ENCODE peak calls at places on chromosomes 2 and 18, in seven cellular contexts. K is fibroblast of lung, R is Peyer's patch, G is prostate gland, U is psoas muscle, C is testis, Z is OCI-LY7. X is an unnamed sample.

GRCh38 chr18:63336366-63337099 is 17.0 kb upstream of the BCL2 start:
- DNase-seq in G (no peak), C (no peak), K (peak; percentile 96), Z (no peak), U (no peak), R (no peak), X (no peak)

GRCh38 chr2:28137221-28137620 is 246.7 kb downstream of the BABAM2 start:
- DNase-seq in G (peak; percentile 80), Z (no peak), C (peak; percentile 74), K (peak; percentile 86), U (no peak), R (no peak), X (no peak)

GRCh38 chr18:22817844-22818243 is 115.3 kb upstream of the RBBP8 start:
- DNase-seq in R (no peak), U (no peak), Z (no peak), G (no peak), C (no peak), K (no peak), X (no peak)

GRCh38 chr2:101112772-101113157 is 38.4 kb downstream of the TBC1D8 start:
- DNase-seq in G (no peak), U (no peak), K (no peak), R (no peak), Z (no peak), C (no peak), X (no peak)

GRCh38 chr18:39414009-39414700 is 1848.6 kb upstream of the CELF4 start:
- DNase-seq in C (no peak), G (no peak), U (no peak), R (no peak), Z (no peak), K (peak; percentile 45), X (no peak)

GRCh38 chr2:100104718-100105677 is 37.4 kb downstream of the AFF3 start:
- DNase-seq in C (peak; percentile 32), K (peak; percentile 13), G (no peak), U (no peak), R (no peak), Z (peak; percentile 20), X (no peak)

GRCh38 chr18:49859725-49860124 is 46.4 kb upstream of the ACAA2 start:
- DNase-seq in G (no peak), U (no peak), C (no peak), K (no peak), Z (no peak), R (no peak), X (no peak)

GRCh38 chr2:114405486-114406250 is 36.8 kb upstream of the DPP10 start:
- DNase-seq in R (no peak), C (no peak), U (peak; percentile 49), G (no peak), Z (no peak), K (no peak), X (no peak)

GRCh38 chr2:33272001-33272400 is 204.4 kb upstream of the RASGRP3 start:
- DNase-seq in R (no peak), K (peak; percentile 28), C (no peak), U (no peak), Z (peak; percentile 89), G (no peak), X (no peak)

GRCh38 chr18:73509460-73509859 is 638.2 kb downstream of the FBXO15 start:
- DNase-seq in R (no peak), G (no peak), K (peak; percentile 9), U (no peak), Z (no peak), C (no peak), X (no peak)

GRCh38 chr18:79366177-79367094 is 29.3 kb upstream of the NFATC1 start:
- DNase-seq in Z (no peak), K (peak; percentile 92), G (no peak), U (no peak), R (no peak), C (no peak), X (no peak)

GRCh38 chr2:17821080-17821479 is 4.8 kb downstream of the MSGN1 start:
- DNase-seq in K (no peak), C (no peak), Z (no peak), R (no peak), G (no peak), U (no peak), X (no peak)

GRCh38 chr2:64730551-64731305 is 77.0 kb upstream of the SERTAD2 start:
- DNase-seq in R (peak; percentile 55), C (peak; percentile 88), G (peak; percentile 71), K (peak; percentile 88), Z (peak; percentile 54), U (peak; percentile 51), X (peak; percentile 88)

GRCh38 chr2:23009545-23010149 is 375.3 kb upstream of the KLHL29 start:
- DNase-seq in K (peak; percentile 9), R (no peak), Z (no peak), U (peak; percentile 61), C (peak; percentile 77), G (peak; percentile 10), X (no peak)

GRCh38 chr2:63863707-63864106 is 22.0 kb downstream of the UGP2 start:
- DNase-seq in K (no peak), C (no peak), R (no peak), G (no peak), Z (no peak), U (no peak), X (no peak)

DNA sequence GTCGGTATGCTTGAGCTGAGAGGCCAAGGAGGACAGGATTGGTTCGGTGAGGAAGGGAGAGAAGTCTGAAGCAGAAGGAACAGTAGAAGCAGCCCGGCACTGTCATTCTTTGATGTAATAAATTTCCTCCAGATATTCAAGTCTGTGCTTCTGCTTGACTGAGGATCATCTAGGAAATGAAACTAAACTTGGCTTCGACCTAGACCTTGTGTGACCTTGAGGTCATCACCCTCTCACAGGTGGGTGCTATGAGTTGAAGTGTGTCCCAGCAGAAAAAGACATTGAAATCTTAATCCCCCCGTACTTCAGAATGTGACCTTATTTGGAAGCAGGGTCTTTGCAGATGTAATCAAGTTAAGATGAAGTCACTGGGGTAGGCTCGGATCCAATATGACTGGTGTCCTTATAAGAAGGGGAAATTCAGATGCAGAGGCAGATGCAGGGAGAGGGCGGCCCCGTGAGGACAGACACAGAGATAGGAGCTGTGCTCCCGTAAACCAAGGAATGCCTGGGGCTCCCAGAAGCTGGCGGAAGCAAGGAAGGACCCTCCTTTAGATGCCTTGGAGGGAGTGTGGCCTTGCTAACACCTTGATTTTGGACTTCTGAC is 49.0 kb downstream of the PRKCE start:
- DNase-seq in R (no peak), Z (peak; percentile 42), K (no peak), C (peak; percentile 46), G (no peak), U (no peak), X (no peak)
- TF ChIP-seq CTCF in R (no peak), Z (no peak), K (no peak), C (no peak), G (no peak), U (no peak), X (no peak)

GRCh38 chr18:10406172-10406663 is 48.2 kb upstream of the APCDD1 start:
- DNase-seq in G (no peak), U (no peak), K (no peak), C (no peak), Z (no peak), R (no peak), X (no peak)
- H3K4me3 ChIP-seq in G (no peak overlapping the region), U (no peak overlapping the region), K (no peak overlapping the region), C (no peak overlapping the region), Z (no peak overlapping the region), R (no peak overlapping the region), X (no peak overlapping the region)

DNA sequence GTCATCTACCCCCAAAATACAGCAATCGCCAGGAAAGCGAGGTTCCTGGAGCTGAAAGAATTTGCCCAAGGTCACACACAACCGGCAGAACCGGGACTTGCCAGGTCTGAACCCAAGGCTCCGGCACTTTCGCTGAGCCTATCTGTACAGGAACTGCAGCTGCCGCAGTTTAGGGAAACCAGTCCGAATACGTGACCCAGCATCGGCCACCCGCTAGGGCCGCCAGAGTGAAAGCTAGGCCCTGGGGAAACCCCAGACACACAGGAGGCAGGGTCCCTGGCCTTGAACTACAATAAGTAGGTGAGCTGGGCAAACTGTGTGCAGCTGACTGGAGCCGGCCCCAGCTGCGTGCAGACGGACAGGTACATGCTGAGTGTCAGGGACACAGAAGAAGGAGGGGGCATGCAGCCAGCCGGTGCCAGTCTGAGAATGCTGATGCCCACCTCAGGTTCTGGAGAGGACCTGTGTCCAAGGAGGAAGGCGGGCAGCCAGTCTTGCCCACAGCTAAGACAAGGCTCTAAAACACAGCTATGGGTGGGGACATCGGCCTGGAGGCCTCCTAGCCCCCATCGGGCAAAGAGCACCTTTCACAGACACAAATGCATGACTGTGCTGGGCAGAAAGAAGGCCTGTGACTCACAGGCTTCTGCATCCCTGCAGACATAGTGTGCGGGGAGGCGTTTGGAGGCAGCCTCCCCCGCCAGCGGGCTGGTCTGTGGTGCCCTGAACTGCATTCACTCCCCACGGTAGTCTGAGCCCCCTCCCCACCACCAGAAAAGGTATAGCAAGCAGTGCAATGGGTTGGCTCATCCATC is 107.5 kb upstream of the ID2 start:
- DNase-seq in Z (peak; percentile 96), U (no peak), C (no peak), G (no peak), R (no peak), K (no peak), X (no peak)
- H3K4me1 ChIP-seq in Z (peaks cover 95% of the 10 kb centered on the region), U (no peaks in the 10 kb centered on the region), C (peaks cover 5% of the 10 kb centered on the region), G (peaks cover 8% of the 10 kb centered on the region), R (peaks cover 21% of the 10 kb centered on the region), K (no peaks in the 10 kb centered on the region), X (no peaks in the 10 kb centered on the region)

GRCh38 chr2:232683368-232683767 is 13.8 kb upstream of the GIGYF2 start:
- DNase-seq in G (no peak), U (no peak), C (no peak), K (no peak), Z (no peak), R (no peak), X (no peak)
- TF ChIP-seq CTCF in G (no peak), U (no peak), C (no peak), K (no peak), Z (no peak), R (no peak), X (no peak)

GRCh38 chr2:171789956-171790355 is 102.7 kb downstream of the DYNC1I2 start:
- DNase-seq in K (no peak), C (no peak), G (no peak), U (no peak), Z (no peak), R (no peak), X (no peak)

GRCh38 chr2:171794918-171795317 is 99.1 kb downstream of the SLC25A12 start:
- DNase-seq in R (no peak), Z (no peak), U (no peak), C (no peak), K (no peak), G (no peak), X (no peak)

GRCh38 chr2:171792157-171792556 is 101.9 kb downstream of the SLC25A12 start:
- DNase-seq in C (no peak), R (no peak), K (no peak), U (no peak), G (no peak), Z (no peak), X (no peak)

GRCh38 chr2:171793691-171794678 is 100.1 kb downstream of the SLC25A12 start:
- DNase-seq in U (no peak), G (no peak), C (peak; percentile 56), K (no peak), Z (no peak), R (no peak), X (no peak)

GRCh38 chr2:171792922-171793580 is 101.0 kb downstream of the SLC25A12 start:
- DNase-seq in U (no peak), Z (no peak), R (no peak), K (no peak), G (no peak), C (no peak), X (no peak)
- H3K4me3 ChIP-seq in U (no peak overlapping the region), Z (no peak overlapping the region), R (no peak overlapping the region), K (no peak overlapping the region), G (no peak overlapping the region), C (no peak overlapping the region), X (no peak overlapping the region)

X was measured in right lobe of liver.